ENCODE peak calls at places on chromosomes 13 and 19, in four cellular contexts. One of them, this sample, is unnamed.

GRCh38 chr19:39795001-39795400 is 16.3 kb downstream of the LEUTX start:
- DNase-seq in spleen: no peak
- DNase-seq in lower leg skin: no peak
- DNase-seq in lower lobe of right lung: no peak
- DNase-seq in this sample: peak

GRCh38 chr19:35046461-35046860 is 4.9 kb downstream of the HPN start:
- DNase-seq in lower leg skin: no peak
- DNase-seq in lower lobe of right lung: peak
- DNase-seq in spleen: no peak
- DNase-seq in this sample: no peak

GRCh38 chr13:84661718-84662117 is 779.4 kb upstream of the SLITRK1 start:
- DNase-seq in lower lobe of right lung: no peak
- DNase-seq in lower leg skin: no peak
- DNase-seq in spleen: no peak
- DNase-seq in this sample: no peak

GRCh38 chr19:35315883-35316282 is 13.1 kb upstream of the CD22 start:
- DNase-seq in spleen: no peak
- DNase-seq in lower leg skin: no peak
- DNase-seq in lower lobe of right lung: no peak
- DNase-seq in this sample: no peak

GRCh38 chr13:102700088-102701031 is 5.5 kb upstream of the METTL21C start:
- DNase-seq in spleen: no peak
- DNase-seq in lower leg skin: peak
- DNase-seq in lower lobe of right lung: no peak
- DNase-seq in this sample: no peak

GRCh38 chr19:47229674-47230121 is 1.3 kb downstream of the BBC3 start:
- DNase-seq in lower lobe of right lung: no peak
- DNase-seq in lower leg skin: no peak
- DNase-seq in spleen: no peak
- DNase-seq in this sample: no peak

GRCh38 chr13:113856716-113857065 is 7.2 kb downstream of the GAS6 start:
- DNase-seq in lower leg skin: peak
- DNase-seq in spleen: no peak
- DNase-seq in lower lobe of right lung: peak
- DNase-seq in this sample: no peak

GRCh38 chr19:1567116-1567847 is 843 bp downstream of the MEX3D start:
- DNase-seq in spleen: no peak
- DNase-seq in lower lobe of right lung: no peak
- DNase-seq in lower leg skin: no peak
- DNase-seq in this sample: no peak

GRCh38 chr13:87536499-87536898 is 134.7 kb upstream of the SLITRK5 start:
- DNase-seq in lower lobe of right lung: no peak
- DNase-seq in spleen: no peak
- DNase-seq in lower leg skin: no peak
- DNase-seq in this sample: no peak

GRCh38 chr13:101930331-101930730 is 471.5 kb downstream of the FGF14 start:
- DNase-seq in lower leg skin: no peak
- DNase-seq in spleen: no peak
- DNase-seq in lower lobe of right lung: no peak
- DNase-seq in this sample: no peak

GRCh38 chr13:36736119-36736726 is 62.4 kb downstream of the SERTM1 start:
- DNase-seq in lower lobe of right lung: no peak
- DNase-seq in spleen: no peak
- DNase-seq in lower leg skin: no peak
- DNase-seq in this sample: no peak

GRCh38 chr13:91017031-91017668 is 330.3 kb upstream of the MIR17HG start:
- DNase-seq in spleen: no peak
- DNase-seq in lower lobe of right lung: peak
- DNase-seq in lower leg skin: no peak
- DNase-seq in this sample: no peak

GRCh38 chr13:77503398-77503797 is 32.1 kb upstream of the SCEL start:
- DNase-seq in spleen: no peak
- DNase-seq in lower lobe of right lung: no peak
- DNase-seq in lower leg skin: no peak
- DNase-seq in this sample: no peak

GRCh38 chr13:98483636-98484288 is 93.1 kb downstream of the STK24 start:
- DNase-seq in lower lobe of right lung: no peak
- DNase-seq in spleen: no peak
- DNase-seq in lower leg skin: no peak
- DNase-seq in this sample: no peak

GRCh38 chr19:13985771-13986347 is 20.3 kb downstream of the RFX1 start:
- DNase-seq in spleen: no peak
- DNase-seq in lower lobe of right lung: no peak
- DNase-seq in lower leg skin: no peak
- DNase-seq in this sample: no peak

GRCh38 chr19:46955114-46955812 is 64.4 kb upstream of the NPAS1 start:
- DNase-seq in lower lobe of right lung: no peak
- DNase-seq in spleen: no peak
- DNase-seq in lower leg skin: no peak
- DNase-seq in this sample: no peak

GRCh38 chr13:30394798-30395191 is 27.5 kb upstream of the UBE2L5 start:
- DNase-seq in lower leg skin: no peak
- DNase-seq in lower lobe of right lung: no peak
- DNase-seq in spleen: no peak
- DNase-seq in this sample: no peak

GRCh38 chr19:14021474-14021873 is 6.5 kb upstream of the RLN3 start:
- DNase-seq in spleen: no peak
- DNase-seq in lower lobe of right lung: peak
- DNase-seq in lower leg skin: no peak
- DNase-seq in this sample: no peak

GRCh38 chr13:22561581-22561980 is 619.2 kb upstream of the SGCG start:
- DNase-seq in spleen: no peak
- DNase-seq in lower leg skin: no peak
- DNase-seq in lower lobe of right lung: no peak
- DNase-seq in this sample: no peak

GRCh38 chr13:37869756-37870488 is at the start of gene TRPC4:
- DNase-seq in lower leg skin: no peak
- DNase-seq in spleen: peak
- DNase-seq in lower lobe of right lung: peak
- DNase-seq in this sample: peak

GRCh38 chr19:29807870-29808405 is 3.9 kb upstream of the CCNE1 start:
- DNase-seq in lower leg skin: no peak
- DNase-seq in spleen: peak
- DNase-seq in lower lobe of right lung: peak
- DNase-seq in this sample: no peak

GRCh38 chr19:41934849-41935374 is 6.7 kb upstream of the ERFL start:
- DNase-seq in lower leg skin: peak
- DNase-seq in lower lobe of right lung: peak
- DNase-seq in spleen: peak
- DNase-seq in this sample: peak

GRCh38 chr13:44812818-44813217 is 176.5 kb downstream of the NUFIP1 start:
- DNase-seq in lower lobe of right lung: no peak
- DNase-seq in spleen: no peak
- DNase-seq in lower leg skin: no peak
- DNase-seq in this sample: no peak

GRCh38 chr19:58021541-58022282 is 12.1 kb upstream of the ZSCAN1 start:
- DNase-seq in lower leg skin: no peak
- DNase-seq in spleen: peak
- DNase-seq in lower lobe of right lung: no peak
- DNase-seq in this sample: no peak

GRCh38 chr19:19342086-19343015 is 21.7 kb downstream of the MAU2 start:
- DNase-seq in spleen: no peak
- DNase-seq in lower leg skin: no peak
- DNase-seq in lower lobe of right lung: peak
- DNase-seq in this sample: peak

GRCh38 chr13:103859952-103860351 is 793.7 kb upstream of the SLC10A2 start:
- DNase-seq in lower leg skin: no peak
- DNase-seq in lower lobe of right lung: no peak
- DNase-seq in spleen: no peak
- DNase-seq in this sample: no peak

GRCh38 chr13:110280996-110281688 is 25.8 kb downstream of the COL4A1 start:
- DNase-seq in lower leg skin: peak
- DNase-seq in spleen: no peak
- DNase-seq in lower lobe of right lung: no peak
- DNase-seq in this sample: no peak

GRCh38 chr19:13053761-13054604 is 48.7 kb downstream of the LYL1 start:
- DNase-seq in lower lobe of right lung: peak
- DNase-seq in spleen: no peak
- DNase-seq in lower leg skin: peak
- DNase-seq in this sample: peak

GRCh38 chr19:49890349-49891311 is 6.1 kb downstream of the IL4I1 start:
- DNase-seq in spleen: peak
- DNase-seq in lower leg skin: no peak
- DNase-seq in lower lobe of right lung: peak
- DNase-seq in this sample: peak
- H3K4me3 ChIP-seq in spleen: peak
- H3K4me3 ChIP-seq in lower leg skin: no peak
- H3K4me3 ChIP-seq in lower lobe of right lung: peak
- H3K4me3 ChIP-seq in this sample: peak

DNA sequence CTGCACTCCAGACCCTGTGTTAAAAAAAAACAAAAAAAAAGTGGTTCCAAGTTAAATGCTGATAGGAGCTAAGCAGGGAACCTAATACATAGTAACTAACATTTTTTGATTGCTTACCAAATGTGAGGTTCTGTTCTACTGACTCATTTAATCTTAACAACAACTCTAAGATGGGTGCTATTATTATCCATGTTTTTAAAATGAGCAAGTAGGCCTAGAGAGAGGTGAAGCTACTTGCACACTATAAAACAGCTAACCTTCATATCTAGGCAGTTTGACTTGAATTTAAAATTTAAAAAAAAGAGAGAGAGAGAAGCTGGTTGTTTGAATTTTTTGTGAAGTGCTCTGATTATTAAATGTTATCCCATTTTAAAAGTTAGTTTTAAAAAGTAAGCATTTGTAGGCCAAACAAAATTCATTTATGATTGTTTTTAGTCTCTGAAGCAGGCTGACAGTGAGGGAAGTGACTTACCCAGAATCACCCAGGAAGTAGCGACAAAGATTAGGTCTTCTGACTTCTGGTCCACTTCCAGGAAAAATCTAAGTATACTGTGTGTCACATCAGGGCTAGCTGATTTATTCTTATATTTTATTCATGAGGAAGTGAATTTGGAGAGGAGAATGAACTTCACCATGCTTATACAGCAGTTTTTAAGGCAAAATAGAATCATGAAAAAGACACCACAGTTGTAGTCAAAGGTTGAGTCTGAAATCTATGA is 2.4 kb downstream of the SIGLECL1 start:
- DNase-seq in spleen: no peak
- DNase-seq in lower leg skin: no peak
- DNase-seq in lower lobe of right lung: no peak
- DNase-seq in this sample: no peak
- H3K4me3 ChIP-seq in spleen: no peak
- H3K4me3 ChIP-seq in lower leg skin: no peak
- H3K4me3 ChIP-seq in lower lobe of right lung: no peak
- H3K4me3 ChIP-seq in this sample: no peak

DNA sequence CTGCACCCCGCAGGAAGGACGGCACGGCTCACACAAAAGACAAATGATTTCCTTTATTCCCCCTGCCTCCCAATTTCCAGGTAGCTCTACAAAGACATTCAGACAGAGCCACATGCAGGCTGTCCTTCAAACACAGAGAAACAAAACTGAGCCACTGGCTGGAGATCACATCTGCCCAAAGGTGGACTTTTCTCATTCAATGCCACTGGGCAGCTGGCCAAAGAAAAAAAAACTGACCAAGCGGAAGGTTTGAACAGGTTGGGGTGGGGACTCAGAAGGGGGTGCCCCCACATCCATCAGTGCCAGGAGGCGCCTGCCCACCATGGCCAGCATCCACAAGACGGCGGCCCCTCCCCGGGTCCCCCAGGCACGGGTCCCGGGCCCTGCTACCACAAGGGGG is 17.8 kb upstream of the MATK start:
- DNase-seq in lower leg skin: no peak
- DNase-seq in spleen: no peak
- DNase-seq in lower lobe of right lung: no peak
- DNase-seq in this sample: no peak
- H3K4me3 ChIP-seq in lower leg skin: no peak
- H3K4me3 ChIP-seq in spleen: no peak
- H3K4me3 ChIP-seq in lower lobe of right lung: no peak
- H3K4me3 ChIP-seq in this sample: no peak

GRCh38 chr19:6587093-6587820 is 3.7 kb downstream of the CD70 start:
- DNase-seq in lower lobe of right lung: no peak
- DNase-seq in lower leg skin: peak
- DNase-seq in spleen: no peak
- DNase-seq in this sample: no peak

GRCh38 chr19:6589711-6590457 is 1.1 kb downstream of the CD70 start:
- DNase-seq in spleen: no peak
- DNase-seq in lower lobe of right lung: no peak
- DNase-seq in lower leg skin: peak
- DNase-seq in this sample: no peak

GRCh38 chr19:6586726-6587092 is 4.2 kb downstream of the CD70 start:
- DNase-seq in lower lobe of right lung: no peak
- DNase-seq in spleen: no peak
- DNase-seq in lower leg skin: no peak
- DNase-seq in this sample: no peak

GRCh38 chr19:6588508-6589345 is 2.2 kb downstream of the CD70 start:
- DNase-seq in lower leg skin: no peak
- DNase-seq in spleen: no peak
- DNase-seq in lower lobe of right lung: no peak
- DNase-seq in this sample: no peak

DNA sequence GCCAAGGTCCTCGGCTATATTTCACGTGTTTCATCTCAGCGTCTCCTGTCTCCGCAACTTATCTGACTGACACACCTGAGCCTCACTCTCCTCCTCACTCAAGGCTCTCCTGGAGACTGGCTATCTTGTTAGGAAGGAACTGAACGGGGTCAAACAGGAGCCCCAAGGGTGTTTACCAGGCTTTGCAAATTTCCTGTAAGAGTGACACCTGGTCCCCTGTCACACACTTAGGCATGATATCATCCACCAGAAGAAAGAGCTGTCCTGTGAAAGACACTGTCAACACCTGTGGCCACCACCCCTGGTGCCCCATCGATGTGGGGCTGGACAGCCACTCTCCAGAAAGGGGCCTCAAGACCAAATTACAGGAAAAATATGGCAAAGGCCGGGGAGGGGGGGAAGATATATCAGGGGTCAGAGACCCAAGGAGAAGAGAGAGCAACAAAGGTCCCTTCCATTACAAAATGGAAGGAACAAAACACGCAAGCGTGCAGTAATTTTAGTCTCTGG is 2.9 kb downstream of the CD70 start:
- DNase-seq in lower leg skin: no peak
- DNase-seq in lower lobe of right lung: no peak
- DNase-seq in spleen: no peak
- DNase-seq in this sample: no peak
- H3K4me3 ChIP-seq in lower leg skin: no peak
- H3K4me3 ChIP-seq in lower lobe of right lung: no peak
- H3K4me3 ChIP-seq in spleen: no peak
- H3K4me3 ChIP-seq in this sample: no peak

DNA sequence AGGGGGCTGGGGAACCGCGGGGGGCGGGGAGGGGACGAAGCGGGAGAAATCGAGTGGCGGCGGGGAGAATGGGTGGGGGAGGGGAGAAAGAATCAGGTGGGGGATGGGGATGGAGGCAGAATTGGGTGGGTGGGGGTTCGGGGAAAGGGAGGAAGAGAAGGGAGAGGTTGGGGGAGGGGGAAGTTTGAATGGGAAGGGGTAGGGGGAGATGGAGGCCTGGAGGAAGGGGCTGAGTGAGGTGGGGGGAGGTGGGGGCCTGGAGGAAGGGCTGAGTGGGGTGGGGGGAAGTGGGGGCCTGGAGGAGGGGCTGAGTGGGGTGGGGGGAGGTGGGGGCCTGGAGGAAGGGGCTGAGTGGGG is 391 bp upstream of the ADAMTS10 start:
- DNase-seq in lower leg skin: no peak
- DNase-seq in lower lobe of right lung: no peak
- DNase-seq in spleen: no peak
- DNase-seq in this sample: no peak
- H3K4me3 ChIP-seq in lower leg skin: peak
- H3K4me3 ChIP-seq in lower lobe of right lung: peak
- H3K4me3 ChIP-seq in spleen: peak
- H3K4me3 ChIP-seq in this sample: peak